ENCODE peak calls at places on chromosomes 3 and 15, in nine cellular contexts. K, V, T, C, F, L, Z, G and D are unnamed samples.

GRCh38 chr3:102348904-102349303 is 85.9 kb upstream of the ZPLD1 start:
- DNase-seq in V (no peak), L (no peak), C (no peak), T (no peak), K (no peak), Z (no peak), F (no peak), G (no peak), D (no peak)

GRCh38 chr3:37741644-37742043 is 120.0 kb upstream of the CTDSPL start:
- DNase-seq in F (no peak), Z (no peak), K (no peak), T (no peak), C (no peak), G (no peak), V (no peak), L (no peak), D (no peak)

GRCh38 chr15:100096700-100097099 is 245.1 kb downstream of the ADAMTS17 start:
- DNase-seq in F (no peak), V (no peak), G (no peak), T (no peak), K (no peak), Z (no peak), L (no peak), C (no peak), D (no peak)

GRCh38 chr3:135503429-135504083 is 462.0 kb upstream of the PPP2R3A start:
- DNase-seq in V (peak), G (peak), C (peak), Z (peak), F (peak), K (peak), L (peak), T (no peak), D (no peak)

GRCh38 chr3:189961525-189962161 is 159.1 kb downstream of the P3H2 start:
- DNase-seq in T (peak), V (peak), C (peak), Z (peak), K (peak), G (peak), F (peak), L (peak), D (no peak)

GRCh38 chr3:95705786-95706418 is 1108.5 kb upstream of the EPHA6 start:
- DNase-seq in Z (no peak), T (no peak), V (no peak), K (no peak), F (no peak), L (no peak), C (peak), G (no peak), D (no peak)

GRCh38 chr3:113495035-113495434 is 19.9 kb downstream of the SPICE1 start:
- DNase-seq in Z (no peak), T (peak), G (peak), K (peak), C (peak), F (no peak), L (peak), V (no peak), D (no peak)

GRCh38 chr15:70099966-70100494 is 2.3 kb upstream of the TLE3 start:
- DNase-seq in T (no peak), C (peak), F (no peak), K (no peak), V (no peak), G (peak), Z (no peak), L (no peak), D (no peak)

GRCh38 chr3:186287723-186288122 is 74.3 kb downstream of the DGKG start:
- DNase-seq in T (no peak), V (no peak), K (peak), F (no peak), G (no peak), Z (no peak), L (peak), C (no peak), D (no peak)

GRCh38 chr3:7520059-7520458 is 659.1 kb downstream of the GRM7 start:
- DNase-seq in K (no peak), F (no peak), C (no peak), G (no peak), L (no peak), V (no peak), T (no peak), Z (no peak), D (no peak)

GRCh38 chr15:70781236-70781635 is 17.9 kb upstream of the UACA start:
- DNase-seq in Z (no peak), L (no peak), F (no peak), C (no peak), K (no peak), T (no peak), V (no peak), G (no peak), D (no peak)

GRCh38 chr15:92457642-92458041 is 64.0 kb downstream of the ST8SIA2 start:
- DNase-seq in Z (no peak), T (no peak), G (no peak), C (no peak), L (no peak), F (no peak), K (no peak), V (no peak), D (no peak)

DNA sequence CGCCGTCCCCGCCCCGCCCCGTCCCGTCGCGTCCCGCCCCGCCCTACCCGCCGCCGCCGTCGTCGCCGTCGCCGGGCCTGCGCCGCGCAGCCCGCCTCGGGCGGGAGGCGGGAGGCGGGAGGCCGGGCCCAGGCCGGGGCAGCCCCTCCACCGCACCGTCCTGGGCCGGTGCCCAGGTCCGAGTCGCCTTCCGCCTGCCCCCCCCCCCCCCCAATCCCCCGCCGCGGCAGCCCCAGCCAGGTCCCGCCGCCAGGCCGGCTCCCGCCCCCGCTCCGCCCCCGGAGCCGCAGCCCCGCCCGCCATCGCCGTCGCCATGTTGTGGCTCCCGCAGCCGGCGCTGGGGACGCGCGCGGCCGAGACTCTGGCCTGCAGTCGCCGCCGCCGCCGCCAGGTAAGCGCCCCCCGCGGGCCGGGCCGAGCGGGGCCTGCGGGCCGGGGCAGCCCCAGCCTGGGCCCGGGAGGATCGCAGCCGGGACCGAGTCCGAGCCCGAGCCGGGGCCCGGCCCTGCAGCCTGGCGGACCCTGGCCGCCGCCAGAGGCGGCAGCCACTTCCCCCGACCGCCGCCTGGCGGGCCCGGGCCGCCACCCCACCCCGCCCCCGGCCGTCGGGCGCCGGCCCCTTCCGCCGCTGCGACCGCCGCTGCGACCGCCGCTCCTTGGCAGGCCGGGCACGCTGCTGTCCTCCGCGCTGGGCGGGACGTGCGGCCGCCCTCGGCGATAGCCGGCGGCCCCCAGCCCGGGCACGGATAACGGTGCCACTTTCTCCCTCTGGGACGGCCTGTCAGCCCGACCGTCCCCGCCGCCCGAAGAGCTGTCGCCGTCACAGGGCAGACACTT is at the start of gene ZNF592:
- DNase-seq in G (peak), K (peak), V (peak), Z (peak), L (peak), T (peak), C (peak), F (peak), D (peak)
- TF ChIP-seq CTCF in G (peak), K (peak), V (no peak), Z (no peak), L (peak), T (no peak), C (no peak), F (peak), D (peak)

GRCh38 chr3:27105904-27106303 is 263.3 kb downstream of the NEK10 start:
- DNase-seq in C (no peak), T (no peak), Z (no peak), V (no peak), L (peak), G (no peak), K (peak), F (peak), D (no peak)
- TF ChIP-seq CTCF in C (no peak), T (no peak), Z (no peak), V (no peak), L (peak), G (no peak), K (no peak), F (peak), D (no peak)

GRCh38 chr3:12954180-12954579 is 112.8 kb upstream of the RPL32 start:
- DNase-seq in G (no peak), F (no peak), T (no peak), C (no peak), K (no peak), L (no peak), V (no peak), Z (no peak), D (no peak)
- TF ChIP-seq CTCF in G (no peak), F (no peak), T (no peak), C (no peak), K (no peak), L (no peak), V (no peak), Z (no peak), D (no peak)

GRCh38 chr15:40340740-40341400 is at the start of gene CCDC9B:
- DNase-seq in T (no peak), F (no peak), Z (peak), V (peak), C (no peak), G (no peak), L (peak), K (peak), D (peak)

GRCh38 chr15:40340038-40340739 is 550 bp downstream of the CCDC9B start:
- DNase-seq in Z (peak), K (peak), C (no peak), G (no peak), L (no peak), T (no peak), F (no peak), V (no peak), D (no peak)

GRCh38 chr15:40338921-40339620 is 1.7 kb downstream of the CCDC9B start:
- DNase-seq in G (no peak), K (peak), F (no peak), Z (peak), T (no peak), L (peak), C (no peak), V (no peak), D (no peak)

GRCh38 chr15:40338041-40338657 is 2.6 kb downstream of the CCDC9B start:
- DNase-seq in C (peak), F (peak), K (peak), G (peak), Z (peak), V (no peak), L (peak), T (peak), D (peak)

DNA sequence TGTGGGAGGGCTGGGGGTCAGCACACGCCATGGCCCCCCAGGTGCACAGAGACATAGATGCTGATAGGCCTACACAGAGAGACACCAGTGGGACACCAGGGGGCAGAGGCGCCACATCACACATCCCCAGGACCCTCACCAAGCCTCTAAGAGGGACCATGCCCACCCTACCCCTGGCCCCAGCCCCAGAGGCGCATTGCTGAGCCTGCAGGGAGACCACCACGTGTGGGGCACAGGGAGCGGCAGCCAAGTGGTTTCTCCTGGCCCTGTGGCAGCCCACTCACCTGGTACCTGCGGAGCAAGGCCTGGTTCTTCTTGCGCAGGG is 1.2 kb downstream of the CCDC9B start:
- DNase-seq in K (no peak), V (no peak), Z (no peak), T (no peak), L (no peak), F (no peak), C (no peak), G (no peak), D (no peak)
- TF ChIP-seq CTCF in K (peak), V (no peak), Z (no peak), T (no peak), L (peak), F (no peak), C (no peak), G (no peak), D (no peak)